ENCODE peak calls at places on chromosomes 6 and 20, in seven cellular contexts. B is psoas muscle; F is NCI-H187; H is effector memory CD4-positive, alpha-beta T cell; V is activated CD8-positive, alpha-beta memory T cell treated with anti-CD3 and anti-CD28 coated beads for 48 hours; J is MCF 10A; N is chondrocyte. U is an unnamed sample.

GRCh38 chr6:53440331-53440730 is 91.6 kb upstream of the ELOVL5 start:
- DNase-seq in B (no peak), F (no peak), H (no peak), V (no peak), J (no peak), N (no peak), U (no peak)

GRCh38 chr20:38363004-38363747 is 16.9 kb downstream of the LBP start:
- DNase-seq in B (no peak), F (no peak), H (no peak), V (no peak), J (no peak), N (no peak), U (no peak)

GRCh38 chr6:21935561-21936028 is 342.0 kb downstream of the SOX4 start:
- DNase-seq in B (no peak), F (no peak), H (no peak), V (no peak), J (peak), N (no peak), U (peak)

GRCh38 chr20:13105071-13105470 is 96.3 kb downstream of the SPTLC3 start:
- DNase-seq in B (no peak), F (no peak), H (no peak), V (no peak), J (no peak), N (no peak), U (peak)

GRCh38 chr20:63074631-63075030 is 67.9 kb upstream of the BHLHE23 start:
- DNase-seq in B (peak), F (no peak), H (no peak), V (no peak), J (no peak), N (peak), U (no peak)

GRCh38 chr6:166087246-166087645 is 80.4 kb downstream of the TBXT start:
- DNase-seq in B (no peak), F (no peak), H (no peak), V (no peak), J (no peak), N (no peak), U (no peak)

GRCh38 chr6:142171351-142171750 is 24.3 kb downstream of the VTA1 start:
- DNase-seq in B (no peak), F (no peak), H (no peak), V (no peak), J (no peak), N (no peak), U (no peak)

GRCh38 chr6:160141001-160141726 is 19.5 kb downstream of the SLC22A1 start:
- DNase-seq in B (no peak), F (no peak), H (no peak), V (no peak), J (peak), N (no peak), U (no peak)

GRCh38 chr20:11178946-11179654 is 505.3 kb upstream of the JAG1 start:
- DNase-seq in B (no peak), F (no peak), H (no peak), V (no peak), J (peak), N (no peak), U (peak)

GRCh38 chr20:37876863-37877262 is 26.1 kb upstream of the VSTM2L start:
- DNase-seq in B (peak), F (no peak), H (no peak), V (no peak), J (no peak), N (no peak), U (no peak)

GRCh38 chr6:35489066-35489465 is 7.8 kb downstream of the TEAD3 start:
- DNase-seq in B (no peak), F (no peak), H (no peak), V (no peak), J (peak), N (no peak), U (no peak)

U was measured in mammary epithelial cell.